ENCODE peak calls at places on chromosomes 4 and X, in seven cellular contexts. D is HCT116, B is K562, H is GM12878, X is H1, R is HepG2, G is SK-N-SH. J is an unnamed sample.

GRCh38 chrX:150899191-150899757 is 806 bp upstream of the CD99L2 start:
- DNase-seq in D (no peak), B (peak), H (no peak), X (no peak), R (no peak), G (peak), J (peak)

GRCh38 chr4:181150173-181150572 is 1093.0 kb upstream of the TENM3 start:
- DNase-seq in D (no peak), B (no peak), H (no peak), X (no peak), R (peak), G (peak), J (no peak)

GRCh38 chr4:38871593-38871992 is 4.0 kb downstream of the FAM114A1 start:
- DNase-seq in D (no peak), B (no peak), H (no peak), X (no peak), R (no peak), G (no peak), J (no peak)

GRCh38 chrX:155148724-155149537 is 67.3 kb upstream of the VBP1 start:
- DNase-seq in D (no peak), B (peak), H (no peak), X (no peak), R (peak), G (peak), J (no peak)

GRCh38 chr4:87108142-87108546 is 112.3 kb downstream of the KLHL8 start:
- DNase-seq in D (peak), B (no peak), H (no peak), X (no peak), R (no peak), G (peak), J (no peak)

GRCh38 chr4:40379248-40379647 is 44.1 kb downstream of the CHRNA9 start:
- DNase-seq in D (no peak), B (no peak), H (no peak), X (no peak), R (no peak), G (no peak), J (no peak)

GRCh38 chr4:2831611-2832308 is 11.9 kb upstream of the ADD1 start:
- DNase-seq in D (no peak), B (no peak), H (no peak), X (no peak), R (no peak), G (peak), J (no peak)

GRCh38 chr4:2757426-2757825 is 1.3 kb upstream of the TNIP2 start:
- DNase-seq in D (no peak), B (no peak), H (no peak), X (no peak), R (no peak), G (peak), J (no peak)

GRCh38 chr4:165326831-165327210 is 648 bp upstream of the MSMO1 start:
- DNase-seq in D (no peak), B (peak), H (no peak), X (no peak), R (peak), G (peak), J (no peak)

GRCh38 chr4:165327211-165328100 is at the start of gene MSMO1:
- DNase-seq in D (peak), B (peak), H (peak), X (peak), R (peak), G (peak), J (peak)

GRCh38 chr4:165325732-165326512 is 1.5 kb upstream of the MSMO1 start:
- DNase-seq in D (peak), B (peak), H (no peak), X (no peak), R (peak), G (no peak), J (no peak)

GRCh38 chr4:165324203-165324917 is 3.1 kb upstream of the MSMO1 start:
- DNase-seq in D (no peak), B (no peak), H (no peak), X (no peak), R (no peak), G (no peak), J (no peak)

GRCh38 chr4:165324918-165325304 is 2.6 kb upstream of the MSMO1 start:
- DNase-seq in D (no peak), B (no peak), H (no peak), X (no peak), R (no peak), G (no peak), J (no peak)
- TF ChIP-seq JUND in D (no peak), B (no peak), H (no peak), X (no peak), R (no peak), G (no peak), J (no peak)

GRCh38 chr4:166198921-166199320 is 325.9 kb downstream of the TLL1 start:
- DNase-seq in D (no peak), B (no peak), H (no peak), X (no peak), R (no peak), G (no peak), J (no peak)
- TF ChIP-seq JUND in D (no peak), B (no peak), H (no peak), X (no peak), R (no peak), G (no peak), J (no peak)

GRCh38 chr4:99330648-99331047 is 9.4 kb upstream of the ADH1B start:
- DNase-seq in D (no peak), B (no peak), H (no peak), X (no peak), R (no peak), G (no peak), J (no peak)

GRCh38 chr4:99323761-99324160 is 2.6 kb upstream of the ADH1B start:
- DNase-seq in D (no peak), B (no peak), H (no peak), X (no peak), R (no peak), G (no peak), J (no peak)

GRCh38 chr4:99324361-99324760 is 3.2 kb upstream of the ADH1B start:
- DNase-seq in D (no peak), B (no peak), H (no peak), X (no peak), R (no peak), G (no peak), J (no peak)

GRCh38 chr4:99321241-99322191 is at the start of gene ADH1B:
- DNase-seq in D (no peak), B (no peak), H (no peak), X (no peak), R (no peak), G (no peak), J (no peak)

DNA sequence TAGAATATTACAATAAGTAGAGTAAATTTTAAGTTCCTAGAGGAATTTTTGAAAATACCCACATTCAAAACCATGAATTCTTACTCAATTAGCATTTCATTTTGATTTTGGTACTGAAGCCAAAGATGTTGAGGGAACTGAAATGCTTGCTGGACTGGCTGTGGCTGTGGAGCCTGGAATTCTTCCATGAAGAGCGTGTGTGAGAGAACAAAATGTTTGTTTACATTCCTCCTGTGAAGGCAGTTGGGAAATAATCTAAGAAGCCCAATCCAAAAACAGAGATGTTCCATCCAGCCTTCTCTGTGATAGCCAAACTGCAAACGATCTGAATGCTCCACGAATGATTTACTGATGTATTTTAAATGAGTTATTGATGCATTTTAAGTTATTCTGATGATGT is 3.8 kb upstream of the ADH1B start:
- DNase-seq in D (no peak), B (no peak), H (no peak), X (no peak), R (no peak), G (no peak), J (no peak)
- TF ChIP-seq JUND in D (no peak), B (no peak), H (no peak), X (no peak), R (no peak), G (no peak), J (no peak)

DNA sequence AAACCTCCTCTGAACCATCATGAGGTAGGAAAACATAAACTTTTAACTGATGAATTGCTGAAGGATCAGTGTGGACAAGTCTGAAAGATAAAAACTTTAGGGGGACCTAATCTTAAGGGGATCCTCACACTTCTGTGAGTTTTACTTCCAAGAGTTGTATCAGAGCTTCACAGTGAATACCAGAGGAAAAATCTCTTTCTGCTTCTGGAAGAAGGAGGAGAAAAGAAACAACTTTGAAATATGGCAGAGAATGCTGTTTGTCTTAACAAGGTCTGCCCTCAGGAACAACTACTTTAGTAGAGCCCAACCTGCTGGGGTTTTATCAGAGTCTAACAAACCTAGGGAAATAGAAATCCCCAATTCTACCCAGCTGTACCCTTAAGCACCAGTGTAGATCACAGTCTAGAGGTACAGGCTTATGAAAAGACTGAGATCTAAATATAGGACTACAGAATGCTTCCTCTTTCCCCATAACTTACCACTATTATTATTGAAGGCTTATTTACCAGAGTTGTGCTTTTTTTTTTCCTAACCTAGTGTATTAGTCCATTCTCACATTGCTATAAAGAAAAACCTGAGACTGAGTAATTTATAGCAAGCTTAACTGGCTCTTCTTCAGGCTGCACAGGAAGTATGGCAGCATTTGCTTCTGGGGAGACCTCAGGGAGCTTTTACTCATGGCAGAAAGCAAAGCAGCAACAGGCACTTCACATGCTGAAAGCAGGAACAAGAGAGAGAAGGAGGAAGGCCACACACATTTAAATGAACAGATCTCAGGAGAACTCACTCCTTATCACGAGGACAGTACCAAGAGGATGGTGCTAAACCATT is 167.9 kb downstream of the CAMK2D start:
- DNase-seq in D (no peak), B (no peak), H (peak), X (no peak), R (no peak), G (no peak), J (no peak)
- TF ChIP-seq JUND in D (no peak), B (no peak), H (no peak), X (no peak), R (no peak), G (no peak), J (no peak)

GRCh38 chr4:147313114-147313513 is 167.8 kb upstream of the EDNRA start:
- DNase-seq in D (no peak), B (no peak), H (no peak), X (no peak), R (no peak), G (no peak), J (no peak)

GRCh38 chr4:147318581-147318980 is 162.3 kb upstream of the EDNRA start:
- DNase-seq in D (no peak), B (no peak), H (no peak), X (no peak), R (no peak), G (no peak), J (no peak)
- TF ChIP-seq JUND in D (no peak), B (no peak), H (no peak), X (no peak), R (no peak), G (no peak), J (no peak)

J was measured in T47D.